ENCODE peak calls at places on chromosomes 11 and 22, in eight cellular contexts. One of them, this sample, is unnamed.
A peak's percentile ranks its signal among the peaks of the same experiment; 100 is the strongest.

GRCh38 chr11:107249054-107249453 is 208.6 kb downstream of the CWF19L2 start:
- DNase-seq in DND-41: no peak
- DNase-seq in spleen: no peak
- DNase-seq in neuronal stem cell: no peak
- DNase-seq in Panc1: no peak
- DNase-seq in colonic mucosa: no peak
- DNase-seq in psoas muscle: no peak
- DNase-seq in heart left ventricle: no peak
- DNase-seq in this sample: no peak

GRCh38 chr11:47502767-47503166 is 50.2 kb downstream of the CELF1 start:
- DNase-seq in psoas muscle: no peak
- DNase-seq in DND-41: no peak
- DNase-seq in Panc1: no peak
- DNase-seq in heart left ventricle: no peak
- DNase-seq in colonic mucosa: no peak
- DNase-seq in spleen: no peak
- DNase-seq in neuronal stem cell: no peak
- DNase-seq in this sample: no peak

GRCh38 chr11:42841563-42841962 is 470.2 kb upstream of the API5 start:
- DNase-seq in psoas muscle: no peak
- DNase-seq in colonic mucosa: no peak
- DNase-seq in neuronal stem cell: no peak
- DNase-seq in Panc1: no peak
- DNase-seq in heart left ventricle: no peak
- DNase-seq in DND-41: no peak
- DNase-seq in spleen: no peak
- DNase-seq in this sample: no peak

GRCh38 chr11:71441251-71441650 is 6.9 kb downstream of the DHCR7 start:
- DNase-seq in DND-41: no peak
- DNase-seq in colonic mucosa: no peak
- DNase-seq in heart left ventricle: no peak
- DNase-seq in neuronal stem cell: no peak
- DNase-seq in spleen: no peak
- DNase-seq in Panc1: no peak
- DNase-seq in psoas muscle: no peak
- DNase-seq in this sample: no peak

GRCh38 chr22:23526588-23527315 is 53.3 kb downstream of the IGLL1 start:
- DNase-seq in heart left ventricle: peak; percentile 21
- DNase-seq in Panc1: no peak
- DNase-seq in psoas muscle: no peak
- DNase-seq in DND-41: no peak
- DNase-seq in spleen: peak; percentile 52
- DNase-seq in neuronal stem cell: no peak
- DNase-seq in colonic mucosa: no peak
- DNase-seq in this sample: no peak

GRCh38 chr11:11841121-11841604 is 609 bp upstream of the USP47 start:
- DNase-seq in DND-41: no peak
- DNase-seq in heart left ventricle: peak; percentile 68
- DNase-seq in spleen: no peak
- DNase-seq in neuronal stem cell: no peak
- DNase-seq in psoas muscle: peak; percentile 57
- DNase-seq in Panc1: no peak
- DNase-seq in colonic mucosa: peak; percentile 69
- DNase-seq in this sample: peak; percentile 26

GRCh38 chr11:132187814-132188213 is 817.4 kb downstream of the NTM start:
- DNase-seq in psoas muscle: no peak
- DNase-seq in neuronal stem cell: no peak
- DNase-seq in heart left ventricle: no peak
- DNase-seq in Panc1: no peak
- DNase-seq in spleen: no peak
- DNase-seq in DND-41: no peak
- DNase-seq in colonic mucosa: no peak
- DNase-seq in this sample: no peak

GRCh38 chr11:85095239-85095638 is 531.9 kb downstream of the DLG2 start:
- DNase-seq in heart left ventricle: no peak
- DNase-seq in Panc1: no peak
- DNase-seq in colonic mucosa: no peak
- DNase-seq in psoas muscle: no peak
- DNase-seq in neuronal stem cell: no peak
- DNase-seq in DND-41: no peak
- DNase-seq in spleen: no peak
- DNase-seq in this sample: no peak

GRCh38 chr22:37330200-37331033 is 48.1 kb downstream of the CYTH4 start:
- DNase-seq in spleen: no peak
- DNase-seq in neuronal stem cell: peak; percentile 88
- DNase-seq in DND-41: peak; percentile 45
- DNase-seq in Panc1: no peak
- DNase-seq in psoas muscle: no peak
- DNase-seq in heart left ventricle: no peak
- DNase-seq in colonic mucosa: peak; percentile 73
- DNase-seq in this sample: no peak

GRCh38 chr11:8603696-8604077 is 9.7 kb upstream of the STK33 start:
- DNase-seq in psoas muscle: no peak
- DNase-seq in neuronal stem cell: no peak
- DNase-seq in heart left ventricle: no peak
- DNase-seq in colonic mucosa: no peak
- DNase-seq in Panc1: no peak
- DNase-seq in DND-41: no peak
- DNase-seq in spleen: no peak
- DNase-seq in this sample: no peak

GRCh38 chr22:31137721-31138120 is 2.6 kb downstream of the PLA2G3 start:
- DNase-seq in heart left ventricle: no peak
- DNase-seq in DND-41: no peak
- DNase-seq in spleen: no peak
- DNase-seq in colonic mucosa: no peak
- DNase-seq in psoas muscle: no peak
- DNase-seq in Panc1: no peak
- DNase-seq in neuronal stem cell: no peak
- DNase-seq in this sample: no peak

GRCh38 chr22:50403701-50404101 is 60.6 kb downstream of the PPP6R2 start:
- DNase-seq in Panc1: no peak
- DNase-seq in psoas muscle: peak; percentile 55
- DNase-seq in DND-41: no peak
- DNase-seq in spleen: peak; percentile 83
- DNase-seq in colonic mucosa: peak; percentile 40
- DNase-seq in neuronal stem cell: no peak
- DNase-seq in heart left ventricle: peak; percentile 85
- DNase-seq in this sample: no peak

GRCh38 chr22:44816141-44816540 is 63.8 kb downstream of the ARHGAP8 start:
- DNase-seq in psoas muscle: no peak
- DNase-seq in DND-41: no peak
- DNase-seq in heart left ventricle: peak; percentile 9
- DNase-seq in neuronal stem cell: no peak
- DNase-seq in Panc1: no peak
- DNase-seq in spleen: no peak
- DNase-seq in colonic mucosa: no peak
- DNase-seq in this sample: no peak

GRCh38 chr22:49951001-49951677 is 9.4 kb upstream of the PIM3 start:
- DNase-seq in psoas muscle: no peak
- DNase-seq in colonic mucosa: peak; percentile 94
- DNase-seq in heart left ventricle: no peak
- DNase-seq in neuronal stem cell: no peak
- DNase-seq in Panc1: no peak
- DNase-seq in DND-41: no peak
- DNase-seq in spleen: no peak
- DNase-seq in this sample: no peak

GRCh38 chr11:119320593-119321524 is 3.9 kb upstream of the MCAM start:
- DNase-seq in DND-41: peak; percentile 31
- DNase-seq in Panc1: no peak
- DNase-seq in heart left ventricle: peak; percentile 78
- DNase-seq in psoas muscle: peak; percentile 53
- DNase-seq in spleen: peak; percentile 90
- DNase-seq in colonic mucosa: peak; percentile 56
- DNase-seq in neuronal stem cell: no peak
- DNase-seq in this sample: peak; percentile 48

GRCh38 chr22:40107244-40107643 is 70.5 kb upstream of the TNRC6B start:
- DNase-seq in psoas muscle: no peak
- DNase-seq in colonic mucosa: no peak
- DNase-seq in Panc1: no peak
- DNase-seq in DND-41: no peak
- DNase-seq in spleen: no peak
- DNase-seq in neuronal stem cell: no peak
- DNase-seq in heart left ventricle: no peak
- DNase-seq in this sample: no peak

GRCh38 chr11:119586181-119586580 is 142.8 kb downstream of the NECTIN1 start:
- DNase-seq in colonic mucosa: no peak
- DNase-seq in psoas muscle: no peak
- DNase-seq in heart left ventricle: no peak
- DNase-seq in neuronal stem cell: no peak
- DNase-seq in spleen: no peak
- DNase-seq in DND-41: no peak
- DNase-seq in Panc1: no peak
- DNase-seq in this sample: no peak

GRCh38 chr11:1205121-1205986 is 17.5 kb upstream of the MUC5B start:
- DNase-seq in neuronal stem cell: no peak
- DNase-seq in spleen: peak; percentile 62
- DNase-seq in Panc1: no peak
- DNase-seq in DND-41: no peak
- DNase-seq in heart left ventricle: peak; percentile 9
- DNase-seq in colonic mucosa: no peak
- DNase-seq in psoas muscle: peak; percentile 9
- DNase-seq in this sample: no peak

GRCh38 chr11:75429902-75430691 is 2.9 kb downstream of the KLHL35 start:
- DNase-seq in colonic mucosa: peak; percentile 62
- DNase-seq in neuronal stem cell: no peak
- DNase-seq in DND-41: no peak
- DNase-seq in heart left ventricle: peak; percentile 79
- DNase-seq in spleen: peak; percentile 88
- DNase-seq in Panc1: no peak
- DNase-seq in psoas muscle: peak; percentile 74
- DNase-seq in this sample: peak; percentile 32

GRCh38 chr11:75433443-75433842 is 440 bp upstream of the KLHL35 start:
- DNase-seq in Panc1: no peak
- DNase-seq in DND-41: no peak
- DNase-seq in neuronal stem cell: no peak
- DNase-seq in heart left ventricle: no peak
- DNase-seq in spleen: no peak
- DNase-seq in psoas muscle: peak; percentile 9
- DNase-seq in colonic mucosa: no peak
- DNase-seq in this sample: no peak

GRCh38 chr11:75432911-75433321 is at the start of gene KLHL35:
- DNase-seq in DND-41: no peak
- DNase-seq in neuronal stem cell: no peak
- DNase-seq in heart left ventricle: no peak
- DNase-seq in spleen: peak; percentile 45
- DNase-seq in colonic mucosa: no peak
- DNase-seq in psoas muscle: peak; percentile 16
- DNase-seq in Panc1: no peak
- DNase-seq in this sample: no peak

GRCh38 chr11:75430692-75431532 is 2.1 kb downstream of the KLHL35 start:
- DNase-seq in neuronal stem cell: no peak
- DNase-seq in Panc1: no peak
- DNase-seq in spleen: peak; percentile 65
- DNase-seq in DND-41: no peak
- DNase-seq in psoas muscle: peak; percentile 10
- DNase-seq in colonic mucosa: no peak
- DNase-seq in heart left ventricle: peak; percentile 13
- DNase-seq in this sample: no peak

DNA sequence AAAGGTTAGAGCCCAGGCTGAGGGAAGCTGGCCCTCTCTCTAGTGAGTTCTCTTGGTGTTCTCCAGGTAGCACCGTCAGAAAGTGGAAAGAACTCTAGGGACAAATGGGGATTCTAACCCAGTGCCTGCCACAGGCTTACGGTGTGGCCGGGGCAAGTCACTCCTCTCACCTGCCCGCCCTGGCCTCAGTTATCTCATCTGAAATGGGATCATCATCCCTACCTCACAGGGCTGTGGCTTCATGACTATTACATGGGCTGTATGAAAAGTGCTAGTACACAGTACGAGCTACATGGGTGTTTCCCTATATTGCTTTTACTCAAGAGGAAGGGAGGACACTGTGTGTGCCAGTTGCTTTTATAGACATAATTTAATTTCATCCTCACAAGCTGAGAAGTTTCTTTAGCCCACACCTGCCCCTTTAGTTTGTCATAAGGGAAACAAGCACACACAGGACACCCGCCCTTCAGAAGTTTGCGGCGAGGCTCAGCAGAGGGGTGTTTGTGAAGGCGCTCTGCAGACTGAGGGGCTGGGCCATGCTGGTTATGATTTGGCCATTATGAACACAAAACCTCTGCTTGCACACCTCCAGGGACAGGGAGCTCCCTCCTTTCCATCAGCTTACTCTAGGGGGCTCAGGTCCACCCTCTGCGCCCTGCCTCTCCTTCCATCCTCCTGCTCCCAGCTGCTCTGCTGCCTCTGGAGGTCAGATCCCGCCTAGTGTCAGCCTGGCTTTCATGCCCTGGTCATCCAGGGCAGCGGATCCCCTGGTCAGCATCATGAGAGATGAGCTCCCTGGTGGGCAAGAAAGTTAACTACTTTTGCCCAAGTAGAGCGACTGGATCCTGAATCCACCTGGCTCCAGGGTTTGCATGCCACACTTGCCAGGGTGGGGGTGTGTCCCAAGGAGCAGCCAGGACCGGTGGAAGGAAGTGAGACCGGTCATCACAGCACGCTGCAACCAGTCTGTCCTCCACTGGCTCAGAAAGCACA is 1.2 kb downstream of the KLHL35 start:
- DNase-seq in DND-41: no peak
- DNase-seq in psoas muscle: peak; percentile 9
- DNase-seq in Panc1: no peak
- DNase-seq in heart left ventricle: no peak
- DNase-seq in neuronal stem cell: no peak
- DNase-seq in spleen: peak; percentile 63
- DNase-seq in colonic mucosa: peak; percentile 32
- DNase-seq in this sample: no peak
- H3K27ac ChIP-seq in DND-41: no peak overlapping the region
- H3K27ac ChIP-seq in psoas muscle: no peak overlapping the region
- H3K27ac ChIP-seq in Panc1: no peak overlapping the region
- H3K27ac ChIP-seq in heart left ventricle: no peak overlapping the region
- H3K27ac ChIP-seq in neuronal stem cell: no peak overlapping the region
- H3K27ac ChIP-seq in spleen: no peak overlapping the region
- H3K27ac ChIP-seq in colonic mucosa: no peak overlapping the region
- H3K27ac ChIP-seq in this sample: no peak overlapping the region

GRCh38 chr11:114063149-114063828 is 3.8 kb downstream of the ZBTB16 start:
- DNase-seq in spleen: no peak
- DNase-seq in neuronal stem cell: no peak
- DNase-seq in Panc1: no peak
- DNase-seq in DND-41: no peak
- DNase-seq in heart left ventricle: peak; percentile 59
- DNase-seq in psoas muscle: peak; percentile 78
- DNase-seq in colonic mucosa: no peak
- DNase-seq in this sample: no peak
- H3K27ac ChIP-seq in spleen: peak overlapping the region; percentile 94
- H3K27ac ChIP-seq in neuronal stem cell: no peak overlapping the region
- H3K27ac ChIP-seq in Panc1: no peak overlapping the region
- H3K27ac ChIP-seq in DND-41: no peak overlapping the region
- H3K27ac ChIP-seq in heart left ventricle: peak overlapping the region; percentile 46
- H3K27ac ChIP-seq in psoas muscle: peak overlapping the region; percentile 99
- H3K27ac ChIP-seq in colonic mucosa: no peak overlapping the region
- H3K27ac ChIP-seq in this sample: no peak overlapping the region

GRCh38 chr22:21641795-21642583 is at the start of gene SDF2L1:
- DNase-seq in DND-41: peak; percentile 99
- DNase-seq in heart left ventricle: peak; percentile 99
- DNase-seq in Panc1: no peak
- DNase-seq in colonic mucosa: peak; percentile 99
- DNase-seq in spleen: peak; percentile 99
- DNase-seq in neuronal stem cell: peak; percentile 97
- DNase-seq in psoas muscle: peak; percentile 99
- DNase-seq in this sample: peak; percentile 98
- H3K27ac ChIP-seq in DND-41: peak within 1 kb of the TSS; percentile 93
- H3K27ac ChIP-seq in heart left ventricle: peak within 1 kb of the TSS; percentile 69
- H3K27ac ChIP-seq in Panc1: peak within 1 kb of the TSS; percentile 87
- H3K27ac ChIP-seq in colonic mucosa: peak within 1 kb of the TSS; percentile 33
- H3K27ac ChIP-seq in spleen: peak within 1 kb of the TSS; percentile 80
- H3K27ac ChIP-seq in neuronal stem cell: peak within 1 kb of the TSS; percentile 36
- H3K27ac ChIP-seq in psoas muscle: peak within 1 kb of the TSS; percentile 81
- H3K27ac ChIP-seq in this sample: peak within 1 kb of the TSS; percentile 79

GRCh38 chr11:63850946-63851345 is 12.0 kb downstream of the MARK2 start:
- DNase-seq in colonic mucosa: no peak
- DNase-seq in neuronal stem cell: no peak
- DNase-seq in spleen: peak; percentile 15
- DNase-seq in DND-41: no peak
- DNase-seq in heart left ventricle: no peak
- DNase-seq in Panc1: no peak
- DNase-seq in psoas muscle: no peak
- DNase-seq in this sample: no peak
- H3K27ac ChIP-seq in colonic mucosa: peak overlapping the region; percentile 54
- H3K27ac ChIP-seq in neuronal stem cell: no peak overlapping the region
- H3K27ac ChIP-seq in spleen: peak overlapping the region; percentile 54
- H3K27ac ChIP-seq in DND-41: peak overlapping the region; percentile 23
- H3K27ac ChIP-seq in heart left ventricle: peak overlapping the region; percentile 74
- H3K27ac ChIP-seq in Panc1: peak overlapping the region; percentile 2
- H3K27ac ChIP-seq in psoas muscle: no peak overlapping the region
- H3K27ac ChIP-seq in this sample: peak overlapping the region; percentile 6